ENCODE peak calls at places on chromosomes 6 and 20, in four cellular contexts. H, G, W and S are unnamed samples.

GRCh38 chr20:50724851-50725721 is 6.3 kb upstream of the PARD6B start:
- DNase-seq in H (peak; percentile 96), W (peak; percentile 34), G (no peak), S (peak; percentile 95)

GRCh38 chr20:14715400-14715799 is 378.0 kb upstream of the FLRT3 start:
- DNase-seq in W (no peak), G (no peak), H (no peak), S (no peak)

GRCh38 chr6:158560787-158561246 is 926 bp downstream of the TMEM181 start:
- DNase-seq in W (no peak), G (no peak), H (no peak), S (no peak)

GRCh38 chr6:158121335-158121734 is 46.7 kb downstream of the SERAC1 start:
- DNase-seq in H (no peak), W (no peak), G (no peak), S (no peak)

GRCh38 chr6:91476000-91476399 is 889.1 kb upstream of the MAP3K7 start:
- DNase-seq in H (peak; percentile 78), W (peak; percentile 38), G (no peak), S (peak; percentile 2)

GRCh38 chr20:17612287-17612974 is 42.6 kb downstream of the DSTN start:
- DNase-seq in H (peak; percentile 50), G (no peak), W (no peak), S (peak; percentile 54)

GRCh38 chr6:110459137-110459536 is 17.3 kb downstream of the SLC22A16 start:
- DNase-seq in G (no peak), H (no peak), W (no peak), S (no peak)

GRCh38 chr6:33670086-33670660 is 41.3 kb downstream of the UQCC2 start:
- DNase-seq in W (no peak), H (no peak), G (no peak), S (no peak)

GRCh38 chr20:48143435-48144081 is 358.3 kb upstream of the SULF2 start:
- DNase-seq in W (no peak), G (no peak), H (no peak), S (no peak)

GRCh38 chr20:10076126-10077080 is 41.6 kb downstream of the ANKEF1 start:
- DNase-seq in G (no peak), H (no peak), W (no peak), S (peak; percentile 54)

GRCh38 chr20:10077886-10078285 is 43.1 kb downstream of the ANKEF1 start:
- DNase-seq in H (no peak), G (no peak), W (no peak), S (no peak)

GRCh38 chr20:10075606-10076005 is 40.8 kb downstream of the ANKEF1 start:
- DNase-seq in W (no peak), G (no peak), H (no peak), S (no peak)

GRCh38 chr20:10078403-10078802 is 43.6 kb downstream of the ANKEF1 start:
- DNase-seq in G (no peak), W (no peak), H (no peak), S (no peak)

GRCh38 chr20:10077081-10077471 is 42.3 kb downstream of the ANKEF1 start:
- DNase-seq in G (no peak), H (no peak), W (no peak), S (no peak)
- TF ChIP-seq CTCF in G (no peak), H (no peak), W (peak; percentile 38), S (peak; percentile 31)

GRCh38 chr6:39047434-39048327 is 900 bp upstream of the GLP1R start:
- DNase-seq in G (no peak), H (no peak), W (no peak), S (no peak)
- H3K4me3 ChIP-seq in G (no peak overlapping the region), H (no peak overlapping the region), W (no peak overlapping the region), S (no peak overlapping the region)

DNA sequence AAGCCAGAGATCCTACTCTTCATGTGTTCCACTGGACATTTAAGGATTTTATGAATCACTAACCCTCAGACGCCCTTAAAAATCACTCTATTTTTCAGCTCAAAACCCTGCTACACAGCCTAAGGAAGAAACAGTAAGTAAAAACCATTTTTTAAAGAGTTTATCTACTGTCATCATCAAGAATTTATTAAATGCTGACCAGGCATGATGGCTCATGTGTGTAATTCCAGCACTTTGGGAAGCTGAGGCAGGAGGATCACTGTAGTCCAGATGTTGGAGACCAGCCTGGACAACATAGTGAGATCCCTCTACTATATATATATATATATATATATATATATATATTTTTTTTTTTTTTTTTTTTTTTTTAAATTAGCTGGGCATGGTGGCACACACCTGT is 124.2 kb upstream of the ID4 start:
- DNase-seq in W (no peak), G (no peak), H (no peak), S (no peak)
- TF ChIP-seq CTCF in W (no peak), G (no peak), H (no peak), S (no peak)

DNA sequence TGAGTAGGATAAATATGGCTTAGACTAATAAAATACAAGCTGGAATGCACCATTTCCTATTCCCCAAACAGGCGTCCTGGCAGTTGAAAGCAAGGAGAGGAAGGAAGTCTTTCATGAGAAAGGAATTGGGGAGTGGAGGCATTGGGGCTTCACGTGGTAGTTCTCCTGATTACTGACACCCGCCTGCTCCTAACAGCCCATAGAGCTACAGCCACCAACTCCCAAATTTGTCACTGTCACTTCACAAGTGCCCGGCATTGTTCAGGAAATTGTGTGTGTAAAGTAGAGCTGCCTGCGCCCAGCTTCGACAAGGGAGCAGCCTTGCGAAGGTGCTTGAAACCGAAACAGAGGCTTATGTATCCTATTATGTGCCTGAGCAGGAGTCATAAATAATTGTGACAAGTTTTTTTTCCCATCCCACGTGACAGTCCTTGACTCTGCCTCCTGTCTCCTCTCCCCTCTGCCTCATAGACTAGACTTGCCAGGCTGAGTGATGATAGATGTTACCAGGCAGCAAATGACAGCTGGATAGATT is 301.7 kb upstream of the ZFP64 start:
- DNase-seq in G (no peak), W (no peak), H (peak; percentile 36), S (peak; percentile 29)
- H3K4me3 ChIP-seq in G (no peak overlapping the region), W (no peak overlapping the region), H (no peak overlapping the region), S (no peak overlapping the region)

DNA sequence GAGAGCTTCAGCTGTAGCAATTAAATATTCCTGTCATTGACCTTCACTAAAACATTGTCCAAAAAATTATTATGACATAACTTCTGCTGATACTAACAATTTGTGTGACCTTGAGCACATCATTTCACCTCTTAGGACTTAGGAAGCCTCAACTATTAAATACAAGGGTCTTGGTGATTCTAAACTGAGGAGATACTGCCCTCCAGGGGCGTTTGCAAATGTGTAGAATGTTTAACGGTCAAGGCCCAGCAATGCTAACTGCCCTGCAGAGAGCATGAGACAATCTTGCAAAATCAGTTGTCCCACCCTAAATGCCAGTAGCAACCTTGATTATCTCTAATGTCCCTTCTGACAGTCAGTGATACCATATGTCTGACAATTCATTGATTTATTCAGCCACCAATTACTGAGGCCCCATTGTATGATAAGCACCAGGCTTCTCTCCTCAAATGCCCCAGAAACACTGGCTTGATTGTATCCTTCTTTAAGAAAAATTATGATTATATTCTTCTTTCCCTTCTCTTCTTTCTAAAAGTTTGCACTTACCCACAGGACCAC is 284.1 kb upstream of the PLN start:
- DNase-seq in G (no peak), H (peak; percentile 1), W (peak; percentile 20), S (peak; percentile 57)
- TF ChIP-seq CTCF in G (no peak), H (peak; percentile 18), W (peak; percentile 56), S (peak; percentile 46)

GRCh38 chr6:67361264-67361663 is 1273.8 kb upstream of the ADGRB3 start:
- DNase-seq in W (no peak), G (no peak), H (no peak), S (no peak)
- H3K4me3 ChIP-seq in W (no peak overlapping the region), G (no peak overlapping the region), H (no peak overlapping the region), S (no peak overlapping the region)

GRCh38 chr6:161837854-161838253 is 564.0 kb upstream of the AGPAT4 start:
- DNase-seq in G (no peak), W (no peak), H (no peak), S (peak; percentile 1)

GRCh38 chr6:161837449-161837735 is 563.5 kb upstream of the AGPAT4 start:
- DNase-seq in G (no peak), W (no peak), H (no peak), S (no peak)

GRCh38 chr6:161836643-161837448 is 563.0 kb upstream of the AGPAT4 start:
- DNase-seq in H (no peak), W (peak; percentile 15), G (no peak), S (peak; percentile 23)

GRCh38 chr6:161833099-161833860 is 559.4 kb upstream of the AGPAT4 start:
- DNase-seq in W (no peak), H (no peak), G (no peak), S (no peak)

GRCh38 chr6:161835426-161836029 is 561.7 kb upstream of the AGPAT4 start:
- DNase-seq in H (no peak), W (no peak), G (no peak), S (no peak)
- TF ChIP-seq CTCF in H (no peak), W (peak; percentile 25), G (no peak), S (no peak)

GRCh38 chr6:36067374-36068011 is 39.9 kb downstream of the MAPK14 start:
- DNase-seq in H (peak; percentile 49), G (no peak), W (no peak), S (peak; percentile 50)
- H3K4me3 ChIP-seq in H (no peak overlapping the region), G (no peak overlapping the region), W (no peak overlapping the region), S (no peak overlapping the region)